ENCODE peak calls at places on chromosomes 11 and 22, in five cellular contexts. One of them, this sample, is unnamed.

GRCh38 chr11:64566915-64567882 is 23.8 kb upstream of the SLC22A12 start:
- DNase-seq in fibroblast of lung: no peak
- DNase-seq in CD8-positive, alpha-beta T cell: no peak
- DNase-seq in kidney: peak
- DNase-seq in cardiac fibroblast: no peak
- DNase-seq in this sample: no peak

GRCh38 chr11:118838905-118839553 is 44.7 kb upstream of the CXCR5 start:
- DNase-seq in fibroblast of lung: no peak
- DNase-seq in CD8-positive, alpha-beta T cell: no peak
- DNase-seq in kidney: no peak
- DNase-seq in cardiac fibroblast: no peak
- DNase-seq in this sample: no peak

GRCh38 chr11:79762271-79762935 is 321.6 kb upstream of the TENM4 start:
- DNase-seq in fibroblast of lung: no peak
- DNase-seq in CD8-positive, alpha-beta T cell: no peak
- DNase-seq in kidney: no peak
- DNase-seq in cardiac fibroblast: no peak
- DNase-seq in this sample: no peak

GRCh38 chr11:69320756-69321741 is 27.1 kb downstream of the MYEOV start:
- DNase-seq in fibroblast of lung: peak
- DNase-seq in CD8-positive, alpha-beta T cell: no peak
- DNase-seq in kidney: no peak
- DNase-seq in cardiac fibroblast: no peak
- DNase-seq in this sample: no peak

GRCh38 chr22:49838771-49839717 is 11.4 kb upstream of the BRD1 start:
- DNase-seq in fibroblast of lung: peak
- DNase-seq in CD8-positive, alpha-beta T cell: peak
- DNase-seq in kidney: peak
- DNase-seq in cardiac fibroblast: no peak
- DNase-seq in this sample: no peak

GRCh38 chr22:38412435-38413084 is 42.4 kb downstream of the KCNJ4 start:
- DNase-seq in fibroblast of lung: no peak
- DNase-seq in CD8-positive, alpha-beta T cell: peak
- DNase-seq in kidney: peak
- DNase-seq in cardiac fibroblast: no peak
- DNase-seq in this sample: peak

GRCh38 chr11:75184757-75185156 is 33.9 kb downstream of the SLCO2B1 start:
- DNase-seq in fibroblast of lung: no peak
- DNase-seq in CD8-positive, alpha-beta T cell: no peak
- DNase-seq in kidney: no peak
- DNase-seq in cardiac fibroblast: no peak
- DNase-seq in this sample: no peak

GRCh38 chr22:46070215-46070721 is 80.1 kb upstream of the PPARA start:
- DNase-seq in fibroblast of lung: no peak
- DNase-seq in CD8-positive, alpha-beta T cell: no peak
- DNase-seq in kidney: peak
- DNase-seq in cardiac fibroblast: peak
- DNase-seq in this sample: no peak

GRCh38 chr11:26332572-26332915 is 614 bp downstream of the ANO3 start:
- DNase-seq in fibroblast of lung: peak
- DNase-seq in CD8-positive, alpha-beta T cell: no peak
- DNase-seq in kidney: no peak
- DNase-seq in cardiac fibroblast: peak
- DNase-seq in this sample: no peak

GRCh38 chr22:22700631-22701030 is 56.2 kb downstream of the GGTLC2 start:
- DNase-seq in fibroblast of lung: no peak
- DNase-seq in CD8-positive, alpha-beta T cell: no peak
- DNase-seq in kidney: no peak
- DNase-seq in cardiac fibroblast: no peak
- DNase-seq in this sample: no peak

GRCh38 chr22:29804985-29805384 is 33.1 kb downstream of the ASCC2 start:
- DNase-seq in fibroblast of lung: no peak
- DNase-seq in CD8-positive, alpha-beta T cell: no peak
- DNase-seq in kidney: no peak
- DNase-seq in cardiac fibroblast: no peak
- DNase-seq in this sample: no peak
- TF ChIP-seq CTCF in fibroblast of lung: no peak
- TF ChIP-seq CTCF in CD8-positive, alpha-beta T cell: no peak
- TF ChIP-seq CTCF in kidney: no peak
- TF ChIP-seq CTCF in cardiac fibroblast: no peak
- TF ChIP-seq CTCF in this sample: no peak

DNA sequence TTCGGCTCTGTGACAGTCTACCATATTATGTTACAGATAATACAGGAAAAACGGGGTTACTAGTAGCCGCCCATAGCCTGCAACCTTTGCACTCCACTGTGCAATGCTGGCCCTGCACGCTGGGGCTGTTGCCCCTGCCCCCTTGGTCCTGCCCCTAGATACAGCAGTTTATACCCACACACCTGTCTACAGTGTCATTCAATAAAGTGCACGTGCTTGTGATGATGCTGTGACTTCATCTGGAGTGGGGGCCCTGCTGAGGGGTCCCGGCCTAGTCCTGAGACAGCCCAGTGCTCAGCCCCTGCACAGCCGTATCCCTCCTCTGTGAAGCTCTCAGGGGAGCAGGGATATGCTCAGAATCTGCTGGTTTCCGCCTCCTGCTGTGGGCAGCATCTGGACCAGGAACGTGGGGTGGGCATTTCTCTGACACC is 1.2 kb downstream of the IFITM1 start:
- DNase-seq in fibroblast of lung: no peak
- DNase-seq in CD8-positive, alpha-beta T cell: peak
- DNase-seq in kidney: peak
- DNase-seq in cardiac fibroblast: no peak
- DNase-seq in this sample: no peak
- H3K4me3 ChIP-seq in fibroblast of lung: peak
- H3K4me3 ChIP-seq in CD8-positive, alpha-beta T cell: peak
- H3K4me3 ChIP-seq in kidney: peak
- H3K4me3 ChIP-seq in cardiac fibroblast: peak
- H3K4me3 ChIP-seq in this sample: peak

GRCh38 chr22:36798671-36799066 is 18.2 kb downstream of the PVALB start:
- DNase-seq in fibroblast of lung: no peak
- DNase-seq in CD8-positive, alpha-beta T cell: no peak
- DNase-seq in kidney: no peak
- DNase-seq in cardiac fibroblast: no peak
- DNase-seq in this sample: no peak
- TF ChIP-seq CTCF in fibroblast of lung: no peak
- TF ChIP-seq CTCF in CD8-positive, alpha-beta T cell: no peak
- TF ChIP-seq CTCF in kidney: no peak
- TF ChIP-seq CTCF in cardiac fibroblast: no peak
- TF ChIP-seq CTCF in this sample: no peak

GRCh38 chr11:57712256-57713150 is at the start of gene TMX2:
- DNase-seq in fibroblast of lung: peak
- DNase-seq in CD8-positive, alpha-beta T cell: peak
- DNase-seq in kidney: peak
- DNase-seq in cardiac fibroblast: peak
- DNase-seq in this sample: peak

GRCh38 chr11:57711414-57712255 is at the start of gene MED19:
- DNase-seq in fibroblast of lung: peak
- DNase-seq in CD8-positive, alpha-beta T cell: peak
- DNase-seq in kidney: peak
- DNase-seq in cardiac fibroblast: peak
- DNase-seq in this sample: no peak

GRCh38 chr11:57709802-57710367 is 2.1 kb downstream of the MED19 start:
- DNase-seq in fibroblast of lung: no peak
- DNase-seq in CD8-positive, alpha-beta T cell: no peak
- DNase-seq in kidney: no peak
- DNase-seq in cardiac fibroblast: no peak
- DNase-seq in this sample: no peak

GRCh38 chr11:57713849-57714248 is 1.5 kb downstream of the TMX2 start:
- DNase-seq in fibroblast of lung: no peak
- DNase-seq in CD8-positive, alpha-beta T cell: no peak
- DNase-seq in kidney: no peak
- DNase-seq in cardiac fibroblast: no peak
- DNase-seq in this sample: no peak
- H3K4me3 ChIP-seq in fibroblast of lung: peak
- H3K4me3 ChIP-seq in CD8-positive, alpha-beta T cell: peak
- H3K4me3 ChIP-seq in kidney: peak
- H3K4me3 ChIP-seq in cardiac fibroblast: peak
- H3K4me3 ChIP-seq in this sample: no peak

GRCh38 chr11:46296520-46297448 is 19.3 kb downstream of the CREB3L1 start:
- DNase-seq in fibroblast of lung: peak
- DNase-seq in CD8-positive, alpha-beta T cell: no peak
- DNase-seq in kidney: peak
- DNase-seq in cardiac fibroblast: peak
- DNase-seq in this sample: no peak
- TF ChIP-seq CTCF in fibroblast of lung: peak
- TF ChIP-seq CTCF in CD8-positive, alpha-beta T cell: no peak
- TF ChIP-seq CTCF in kidney: peak
- TF ChIP-seq CTCF in cardiac fibroblast: peak
- TF ChIP-seq CTCF in this sample: no peak

DNA sequence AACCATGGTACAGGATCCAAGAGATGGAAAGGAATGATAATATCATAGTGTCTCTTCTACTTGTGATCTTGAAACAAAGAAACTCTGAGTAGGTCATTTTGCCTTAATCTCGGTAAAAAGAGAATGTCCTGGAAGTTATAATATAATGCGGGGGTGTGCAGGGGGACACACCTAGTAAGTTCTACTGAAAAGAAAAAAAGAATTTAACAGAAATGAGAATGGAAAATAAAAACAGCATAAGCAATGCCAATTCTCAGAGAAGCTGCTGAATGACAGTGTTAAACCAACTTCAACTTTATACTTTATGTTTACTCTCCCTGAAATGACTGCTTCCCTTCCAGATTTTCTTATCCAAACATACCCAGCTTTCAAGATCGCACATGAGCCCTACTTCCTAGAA is 2.0 kb downstream of the HPS5 start:
- DNase-seq in fibroblast of lung: no peak
- DNase-seq in CD8-positive, alpha-beta T cell: no peak
- DNase-seq in kidney: no peak
- DNase-seq in cardiac fibroblast: no peak
- DNase-seq in this sample: no peak
- H3K4me3 ChIP-seq in fibroblast of lung: no peak
- H3K4me3 ChIP-seq in CD8-positive, alpha-beta T cell: no peak
- H3K4me3 ChIP-seq in kidney: no peak
- H3K4me3 ChIP-seq in cardiac fibroblast: no peak
- H3K4me3 ChIP-seq in this sample: no peak

DNA sequence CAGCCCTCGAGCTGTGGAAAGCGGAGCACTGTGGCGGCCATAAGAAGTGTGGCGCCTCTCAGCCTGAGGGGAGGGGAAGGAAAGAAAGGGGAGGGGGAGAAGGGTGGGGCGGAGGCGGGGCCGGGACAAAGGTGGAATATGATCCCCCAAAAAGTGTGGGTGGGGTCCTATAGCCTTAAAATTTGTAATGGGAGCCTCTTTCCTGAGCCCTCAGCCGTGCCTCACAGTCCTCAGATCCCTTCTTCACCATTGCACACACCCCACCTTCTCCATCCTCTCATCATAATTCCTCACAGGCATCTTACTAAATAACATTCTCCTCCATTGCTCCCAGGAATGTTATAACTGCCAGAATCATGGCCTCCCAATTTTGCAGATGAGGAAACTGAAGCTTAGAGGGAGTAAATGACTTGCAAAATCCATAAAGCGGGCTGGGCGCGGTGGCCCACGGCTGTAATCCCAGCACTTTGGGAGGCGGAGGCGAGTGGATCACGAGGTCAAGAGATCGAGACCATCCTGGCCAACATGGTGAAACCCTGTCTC is 600 bp upstream of the RAB6A start:
- DNase-seq in fibroblast of lung: no peak
- DNase-seq in CD8-positive, alpha-beta T cell: no peak
- DNase-seq in kidney: no peak
- DNase-seq in cardiac fibroblast: no peak
- DNase-seq in this sample: no peak
- TF ChIP-seq CTCF in fibroblast of lung: no peak
- TF ChIP-seq CTCF in CD8-positive, alpha-beta T cell: peak
- TF ChIP-seq CTCF in kidney: no peak
- TF ChIP-seq CTCF in cardiac fibroblast: no peak
- TF ChIP-seq CTCF in this sample: no peak